ENCODE peak calls at places on chromosome 9, in four cellular contexts. B is mammary epithelial cell, S is fibroblast of lung, F is astrocyte. Q is an unnamed sample. For H3K79me2, the result is how much of the 10 kb centered on the place peaks cover.

GRCh38 chr9:34659592-34660253 is 2.7 kb downstream of the CCL27 start:
- DNase-seq in B (peak), S (no peak), F (no peak), Q (no peak)

GRCh38 chr9:100019541-100019940 is 79.3 kb downstream of the ERP44 start:
- DNase-seq in B (no peak), S (no peak), F (no peak), Q (no peak)

GRCh38 chr9:124735121-124735520 is 36.0 kb downstream of the NR6A1 start:
- DNase-seq in B (peak), S (peak), F (peak), Q (peak)

GRCh38 chr9:18910858-18911257 is 122.2 kb downstream of the SAXO1 start:
- DNase-seq in B (no peak), S (peak), F (no peak), Q (no peak)

GRCh38 chr9:96150324-96151023 is 151.5 kb downstream of the HSD17B3 start:
- DNase-seq in B (no peak), S (no peak), F (peak), Q (no peak)

GRCh38 chr9:14956162-14956561 is 45.9 kb upstream of the FREM1 start:
- DNase-seq in B (no peak), S (no peak), F (no peak), Q (no peak)

GRCh38 chr9:107976767-107977166 is 487.2 kb upstream of the KLF4 start:
- DNase-seq in B (peak), S (peak), F (no peak), Q (no peak)

GRCh38 chr9:113436753-113437515 is 26.4 kb downstream of the C9orf43 start:
- DNase-seq in B (peak), S (no peak), F (peak), Q (no peak)

GRCh38 chr9:124270504-124271335 is 13.0 kb downstream of the NEK6 start:
- DNase-seq in B (no peak), S (no peak), F (no peak), Q (no peak)

GRCh38 chr9:104911029-104911607 is 16.8 kb downstream of the ABCA1 start:
- DNase-seq in B (no peak), S (peak), F (peak), Q (peak)

GRCh38 chr9:133403766-133404439 is 13.9 kb downstream of the REXO4 start:
- DNase-seq in B (peak), S (no peak), F (no peak), Q (peak)

GRCh38 chr9:105425817-105426433 is 21.9 kb upstream of the FSD1L start:
- DNase-seq in B (no peak), S (peak), F (no peak), Q (no peak)

GRCh38 chr9:385818-386398 is 171.2 kb downstream of the DOCK8 start:
- DNase-seq in B (peak), S (peak), F (peak), Q (peak)

GRCh38 chr9:137478613-137479314 is 19.6 kb upstream of the NSMF start:
- DNase-seq in B (no peak), S (no peak), F (no peak), Q (no peak)

GRCh38 chr9:88266416-88266815 is 121.8 kb upstream of the SPIN1 start:
- DNase-seq in B (peak), S (no peak), F (peak), Q (no peak)

GRCh38 chr9:17613723-17614122 is 34.9 kb downstream of the SH3GL2 start:
- DNase-seq in B (peak), S (peak), F (peak), Q (no peak)

GRCh38 chr9:101165131-101165530 is 136.6 kb downstream of the PLPPR1 start:
- DNase-seq in B (no peak), S (no peak), F (no peak), Q (peak)

GRCh38 chr9:1001838-1002237 is 25.4 kb downstream of the DMRT3 start:
- DNase-seq in B (no peak), S (no peak), F (no peak), Q (no peak)

GRCh38 chr9:124260769-124261603 is 3.2 kb downstream of the NEK6 start:
- DNase-seq in B (peak), S (peak), F (peak), Q (peak)

GRCh38 chr9:70479880-70480291 is 65.4 kb upstream of the KLF9 start:
- DNase-seq in B (no peak), S (peak), F (peak), Q (no peak)

GRCh38 chr9:95181226-95181818 is 136.2 kb downstream of the FANCC start:
- DNase-seq in B (no peak), S (peak), F (no peak), Q (no peak)

GRCh38 chr9:109742759-109743388 is 37.1 kb upstream of the PALM2AKAP2 start:
- DNase-seq in B (no peak), S (peak), F (peak), Q (no peak)

GRCh38 chr9:113746486-113746885 is 129.6 kb upstream of the ZNF618 start:
- DNase-seq in B (peak), S (no peak), F (no peak), Q (no peak)

GRCh38 chr9:137494550-137495351 is 35.6 kb upstream of the NSMF start:
- DNase-seq in B (no peak), S (no peak), F (no peak), Q (no peak)

GRCh38 chr9:32011049-32011448 is 373.4 kb upstream of the ACO1 start:
- DNase-seq in B (no peak), S (no peak), F (no peak), Q (no peak)
- H3K79me2 ChIP-seq in B (under half), S (under half), F (under half), Q (under half)

DNA sequence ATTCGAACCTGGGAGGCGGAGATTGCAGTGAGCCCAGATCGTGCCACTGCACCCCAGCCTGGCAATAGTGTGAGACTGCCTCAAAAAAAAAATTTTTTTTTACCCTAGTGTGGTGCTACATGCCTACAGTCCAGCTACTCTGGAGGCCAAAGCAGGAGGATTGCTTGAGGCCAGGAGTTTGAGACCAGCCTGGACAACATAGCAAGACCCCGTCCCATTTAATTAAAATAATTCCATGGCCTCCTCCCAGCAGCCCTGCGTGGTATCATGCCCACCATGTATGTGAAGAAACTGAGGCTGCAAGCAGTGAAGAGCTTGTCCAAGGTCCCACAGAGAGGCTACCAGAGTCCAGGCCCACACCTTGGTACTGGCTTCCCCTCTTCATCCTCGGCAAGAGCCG is 19.4 kb upstream of the PHYHD1 start:
- DNase-seq in B (no peak), S (no peak), F (no peak), Q (no peak)
- H3K79me2 ChIP-seq in B (half or more), S (under half), F (half or more), Q (under half)

GRCh38 chr9:114827658-114828360 is 22.0 kb upstream of the TNFSF15 start:
- DNase-seq in B (no peak), S (no peak), F (no peak), Q (no peak)
- H3K79me2 ChIP-seq in B (under half), S (under half), F (under half), Q (under half)

DNA sequence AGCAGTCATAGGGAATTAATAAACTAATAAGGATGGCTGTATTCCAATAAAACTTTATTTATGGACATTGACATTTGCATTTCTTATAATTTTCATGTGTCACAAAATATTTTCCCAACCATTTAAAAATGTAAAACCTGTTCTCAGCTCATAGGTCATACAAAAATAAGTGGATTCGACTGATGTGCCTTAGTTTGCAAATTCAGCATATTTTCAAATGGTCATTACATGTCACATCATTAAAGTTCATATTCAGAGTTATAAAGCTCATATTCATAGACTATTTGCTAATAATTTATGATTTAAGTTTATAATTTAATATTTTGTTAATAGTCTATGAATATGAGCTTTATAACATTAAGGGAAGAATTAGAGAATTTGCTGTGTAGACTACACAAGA is 166.5 kb downstream of the LPAR1 start:
- DNase-seq in B (no peak), S (no peak), F (no peak), Q (no peak)
- H3K79me2 ChIP-seq in B (under half), S (under half), F (under half), Q (under half)

DNA sequence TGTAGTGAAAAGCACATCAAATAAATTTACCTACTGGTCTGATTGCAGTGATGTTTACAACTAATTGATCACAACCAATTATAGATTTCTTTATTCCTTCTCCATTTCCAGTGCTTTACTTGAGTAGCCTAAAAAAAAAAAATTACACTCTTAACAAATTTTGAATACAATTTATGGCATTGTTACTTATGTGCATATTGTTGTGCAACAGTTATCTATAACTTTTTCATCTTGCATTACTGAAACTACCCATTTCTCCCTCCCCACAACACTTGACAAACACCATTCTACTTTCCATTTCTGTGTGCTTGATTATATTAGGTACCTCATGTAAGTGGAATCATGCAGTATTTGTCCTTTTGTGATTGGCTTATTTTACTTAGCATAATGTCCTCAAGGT is 12.3 kb downstream of the RMI1 start:
- DNase-seq in B (no peak), S (no peak), F (no peak), Q (no peak)
- H3K79me2 ChIP-seq in B (under half), S (under half), F (under half), Q (under half)

GRCh38 chr9:98284754-98285153 is 29.3 kb upstream of the TBC1D2 start:
- DNase-seq in B (no peak), S (no peak), F (no peak), Q (no peak)
- H3K79me2 ChIP-seq in B (under half), S (under half), F (under half), Q (under half)

DNA sequence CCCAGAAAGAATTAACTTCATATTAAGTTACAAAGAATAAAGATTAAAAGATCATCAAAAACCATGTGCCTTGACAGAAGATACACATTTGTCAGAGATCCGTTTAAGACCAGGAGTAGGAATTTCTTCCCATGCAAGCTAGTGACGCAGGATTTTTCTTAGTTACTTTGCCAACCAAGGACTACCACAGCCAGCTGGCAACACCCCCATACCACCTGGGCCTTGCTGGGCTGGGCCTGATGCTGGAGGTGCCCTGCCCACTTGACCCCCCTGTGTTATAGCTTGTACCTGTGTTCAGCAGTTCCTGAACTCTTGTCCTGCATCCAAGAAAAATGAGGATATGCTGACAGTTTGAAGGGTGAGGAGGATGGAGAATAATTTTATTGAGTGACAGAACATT is 290.9 kb upstream of the SMC2 start:
- DNase-seq in B (no peak), S (no peak), F (no peak), Q (no peak)
- H3K79me2 ChIP-seq in B (under half), S (under half), F (under half), Q (under half)

Q was measured in HepG2.